ENCODE peak calls at places on chromosomes 12 and 14, in five cellular contexts. V, C, S, A and E are unnamed samples.
A peak's percentile ranks its signal among the peaks of the same experiment; 100 is the strongest.

GRCh38 chr14:52740751-52741150 is 10.8 kb downstream of the STYX start:
- DNase-seq in C (no peak), S (no peak), V (no peak), A (no peak), E (no peak)

GRCh38 chr14:102986810-102987579 is 64.5 kb downstream of the AMN start:
- DNase-seq in C (peak; percentile 43), S (no peak), A (no peak), V (no peak), E (no peak)

GRCh38 chr12:93762912-93763311 is 85.7 kb downstream of the CRADD start:
- DNase-seq in V (no peak), S (no peak), A (no peak), C (no peak), E (no peak)

GRCh38 chr14:43687866-43688265 is 819.2 kb downstream of the FSCB start:
- DNase-seq in S (no peak), C (peak; percentile 57), A (no peak), V (no peak), E (peak; percentile 57)

GRCh38 chr14:76089575-76089974 is 62.1 kb upstream of the GPATCH2L start:
- DNase-seq in A (no peak), S (no peak), C (no peak), V (no peak), E (no peak)

GRCh38 chr14:50040401-50040775 is 76.0 kb downstream of the VCPKMT start:
- DNase-seq in C (peak; percentile 47), V (no peak), A (no peak), S (no peak), E (no peak)

GRCh38 chr12:62922539-62922938 is 12.4 kb downstream of the PPM1H start:
- DNase-seq in C (no peak), A (no peak), S (no peak), V (no peak), E (no peak)

GRCh38 chr14:61559641-61560201 is 135.6 kb upstream of the HIF1A start:
- DNase-seq in V (no peak), A (no peak), S (no peak), C (no peak), E (no peak)

GRCh38 chr12:113559466-113559865 is 87.8 kb upstream of the LHX5 start:
- DNase-seq in S (no peak), A (no peak), V (no peak), C (no peak), E (no peak)

GRCh38 chr14:68249534-68250517 is 430.2 kb downstream of the RAD51B start:
- DNase-seq in S (no peak), A (no peak), V (no peak), C (no peak), E (no peak)

GRCh38 chr14:89417469-89418225 is 614 bp upstream of the FOXN3 start:
- DNase-seq in C (no peak), A (peak; percentile 62), V (peak; percentile 30), S (peak; percentile 61), E (no peak)

GRCh38 chr14:106318700-106319099 is 792.3 kb downstream of the TMEM121 start:
- DNase-seq in C (no peak), A (no peak), S (no peak), V (no peak), E (no peak)

GRCh38 chr12:54701940-54702592 is 53.9 kb upstream of the DCD start:
- DNase-seq in A (no peak), C (no peak), V (no peak), S (no peak), E (peak; percentile 15)

GRCh38 chr12:127172857-127173256 is 1094.1 kb upstream of the TMEM132C start:
- DNase-seq in A (no peak), C (no peak), S (no peak), V (no peak), E (no peak)

GRCh38 chr14:69997849-69998248 is 118.6 kb downstream of the SMOC1 start:
- DNase-seq in C (peak; percentile 82), V (no peak), A (no peak), S (no peak), E (no peak)

GRCh38 chr12:12965836-12966235 is 13.9 kb upstream of the GPRC5D start:
- DNase-seq in A (no peak), S (no peak), C (no peak), V (no peak), E (no peak)

GRCh38 chr12:42407306-42407705 is 81.3 kb downstream of the PPHLN1 start:
- DNase-seq in S (no peak), A (no peak), V (no peak), C (no peak), E (no peak)

GRCh38 chr12:103401421-103401820 is 94.3 kb downstream of the C12orf42 start:
- DNase-seq in C (no peak), V (no peak), A (no peak), S (no peak), E (peak; percentile 2)

GRCh38 chr12:6178981-6179761 is 21.0 kb upstream of the CD9 start:
- DNase-seq in C (no peak), V (no peak), A (no peak), S (no peak), E (no peak)

GRCh38 chr12:88844426-88844825 is 264.2 kb upstream of the KITLG start:
- DNase-seq in A (no peak), C (no peak), S (no peak), V (no peak), E (no peak)

GRCh38 chr12:56995930-56996496 is 10.3 kb downstream of the ZBTB39 start:
- DNase-seq in A (no peak), V (no peak), C (no peak), S (no peak), E (no peak)

GRCh38 chr14:48035836-48036235 is 360.4 kb upstream of the MDGA2 start:
- DNase-seq in C (no peak), V (no peak), A (no peak), S (no peak), E (no peak)

GRCh38 chr14:100434033-100434601 is 111.0 kb downstream of the SLC25A47 start:
- DNase-seq in V (no peak), A (no peak), S (no peak), C (no peak), E (no peak)

GRCh38 chr12:24381790-24382189 is 432.3 kb upstream of the SOX5 start:
- DNase-seq in V (no peak), S (no peak), C (no peak), A (no peak), E (no peak)